ENCODE peak calls at places on chromosomes 16 and 17, in nine cellular contexts. V is sigmoid colon; U is stimulated activated CD8-positive, alpha-beta memory T cell treated with anti-CD3 and anti-CD28 coated beads, Interleukin-4, amount 100 ng/mL, for 4 hours; K is activated T-helper 1 cell treated with anti-CD3 and anti-CD28 coated beads, Interleukin-2, amount 50 U/mL, for 16 hours; D is H7; B is posterior vena cava; C is cardiac septum; X is activated naive CD4-positive, alpha-beta T cell treated with Interleukin-2 at 50 U/mL for 16 hours; G is uterus. N is an unnamed sample.

GRCh38 chr16:56460101-56460500 is 8.7 kb downstream of the OGFOD1 start:
- DNase-seq in B (no peak), U (no peak), G (no peak), C (no peak), V (no peak), X (no peak), D (no peak), K (no peak), N (no peak)

GRCh38 chr16:85878875-85879274 is 20.1 kb upstream of the IRF8 start:
- DNase-seq in U (no peak), D (no peak), V (no peak), X (no peak), K (no peak), G (no peak), C (no peak), B (no peak), N (peak; percentile 55)

GRCh38 chr17:32350662-32351418 is 883 bp downstream of the ZNF207 start:
- DNase-seq in V (no peak), C (no peak), U (no peak), G (no peak), K (peak; percentile 13), X (peak; percentile 46), D (no peak), B (no peak), N (no peak)

GRCh38 chr16:5188318-5189025 is 90.9 kb upstream of the EEF2KMT start:
- DNase-seq in G (no peak), C (no peak), X (no peak), D (no peak), V (no peak), B (no peak), K (no peak), U (no peak), N (no peak)

GRCh38 chr16:3202903-3203539 is 15.0 kb downstream of the OR1F1 start:
- DNase-seq in V (no peak), G (no peak), X (no peak), K (no peak), U (no peak), D (no peak), C (no peak), B (no peak), N (no peak)

GRCh38 chr16:88321635-88322499 is 60.9 kb upstream of the ZNF469 start:
- DNase-seq in C (no peak), K (no peak), X (no peak), U (no peak), B (no peak), G (no peak), D (no peak), V (no peak), N (no peak)

GRCh38 chr16:89476811-89477261 is 13.5 kb downstream of the ANKRD11 start:
- DNase-seq in U (no peak), C (no peak), G (no peak), X (no peak), K (no peak), D (no peak), B (no peak), V (no peak), N (no peak)

GRCh38 chr17:7717756-7718350 is 309 bp downstream of the DNAH2 start:
- DNase-seq in D (no peak), G (no peak), B (no peak), U (no peak), K (no peak), C (no peak), V (no peak), X (no peak), N (no peak)

GRCh38 chr16:29763326-29763725 is 14.7 kb upstream of the ZG16 start:
- DNase-seq in X (no peak), V (no peak), K (no peak), G (no peak), C (no peak), B (no peak), U (no peak), D (no peak), N (no peak)

GRCh38 chr17:37180371-37180770 is 195.4 kb upstream of the C17orf78 start:
- DNase-seq in B (no peak), V (no peak), K (no peak), X (no peak), G (no peak), U (no peak), C (no peak), D (no peak), N (no peak)

GRCh38 chr16:11481987-11482386 is 104.7 kb downstream of the LITAF start:
- DNase-seq in K (no peak), V (no peak), C (no peak), G (no peak), U (no peak), X (no peak), D (no peak), B (peak; percentile 12), N (no peak)

GRCh38 chr16:88390265-88390664 is 7.5 kb downstream of the ZNF469 start:
- DNase-seq in B (no peak), C (no peak), V (no peak), G (no peak), X (no peak), U (no peak), D (no peak), K (no peak), N (no peak)

GRCh38 chr17:65667656-65668055 is 106.2 kb upstream of the AXIN2 start:
- DNase-seq in G (no peak), K (no peak), X (no peak), C (no peak), V (no peak), U (no peak), B (no peak), D (no peak), N (no peak)

N was measured in H54.